ENCODE peak calls at places on chromosomes 2 and 18, in four cellular contexts. G is stimulated activated effector memory CD8-positive, alpha-beta T cell treated with anti-CD3 and anti-CD28 coated beads, Interleukin-12 subunit alpha, Interleukin-12 subunit beta, amount 100 ng/mL, for 72 hours; S is T-helper 9 cell; N is kidney tubule cell. H is an unnamed sample.

GRCh38 chr2:23107341-23107941 is 277.5 kb upstream of the KLHL29 start:
- DNase-seq in G (no peak), S (no peak), N (no peak), H (no peak)

GRCh38 chr2:75321558-75321957 is 122.2 kb upstream of the TACR1 start:
- DNase-seq in G (no peak), S (no peak), N (no peak), H (no peak)

GRCh38 chr2:200380833-200381542 is 74.5 kb downstream of the SPATS2L start:
- DNase-seq in G (no peak), S (no peak), N (peak; percentile 30), H (peak; percentile 79)

GRCh38 chr2:149090706-149091105 is 52.2 kb downstream of the LYPD6B start:
- DNase-seq in G (no peak), S (no peak), N (no peak), H (no peak)

GRCh38 chr2:46621499-46621898 is 142.1 kb downstream of the TMEM247 start:
- DNase-seq in G (no peak), S (no peak), N (no peak), H (no peak)

GRCh38 chr2:58364098-58364497 is 123.0 kb upstream of the FANCL start:
- DNase-seq in G (no peak), S (no peak), N (no peak), H (no peak)

GRCh38 chr2:100451734-100452133 is 18.5 kb upstream of the NMS start:
- DNase-seq in G (no peak), S (no peak), N (peak; percentile 57), H (peak; percentile 28)

GRCh38 chr2:211931314-211931713 is 607.3 kb downstream of the ERBB4 start:
- DNase-seq in G (no peak), S (no peak), N (no peak), H (peak; percentile 53)

GRCh38 chr18:30775629-30776028 is 266.9 kb downstream of the DSC3 start:
- DNase-seq in G (no peak), S (no peak), N (no peak), H (no peak)

GRCh38 chr2:9201185-9201891 is 5.3 kb upstream of the ASAP2 start:
- DNase-seq in G (no peak), S (no peak), N (peak; percentile 75), H (peak; percentile 67)

GRCh38 chr18:56627991-56628390 is 10.4 kb downstream of the TXNL1 start:
- DNase-seq in G (no peak), S (no peak), N (no peak), H (no peak)

GRCh38 chr2:218023636-218024035 is 20.8 kb upstream of the TNS1 start:
- DNase-seq in G (no peak), S (no peak), N (no peak), H (no peak)